ENCODE peak calls at places on chromosomes 7 and 10, in seven cellular contexts. A is HCT116, X is HEK293T, W is H1, J is WTC11, N is K562, R is GM12878. C is an unnamed sample.

GRCh38 chr7:158818325-158819213 is 10.7 kb downstream of the ESYT2 start:
- DNase-seq in J (peak), X (peak), R (peak), W (peak), A (peak), N (peak), C (peak)

GRCh38 chr10:73717564-73717963 is 19.7 kb upstream of the AGAP5 start:
- DNase-seq in N (no peak), R (peak), J (no peak), X (no peak), A (no peak), W (no peak), C (no peak)

GRCh38 chr10:125624800-125625199 is 58.2 kb downstream of the TEX36 start:
- DNase-seq in R (no peak), X (no peak), W (no peak), J (no peak), N (no peak), A (no peak), C (no peak)

GRCh38 chr7:23273141-23273599 is 26.0 kb upstream of the MALSU1 start:
- DNase-seq in A (peak), X (peak), J (peak), R (peak), W (peak), N (peak), C (peak)

GRCh38 chr10:784759-785538 is 95.5 kb upstream of the DIP2C start:
- DNase-seq in X (peak), W (peak), A (peak), J (peak), N (peak), R (no peak), C (no peak)

GRCh38 chr10:23070819-23071218 is 24.6 kb upstream of the MSRB2 start:
- DNase-seq in X (no peak), N (no peak), W (no peak), R (peak), A (no peak), J (no peak), C (no peak)

GRCh38 chr7:139776486-139777303 is 1.1 kb downstream of the HIPK2 start:
- DNase-seq in J (no peak), A (no peak), X (peak), W (peak), N (peak), R (peak), C (peak)

GRCh38 chr7:54799792-54800191 is 40.8 kb upstream of the SEC61G start:
- DNase-seq in R (no peak), A (no peak), X (no peak), J (no peak), N (no peak), W (no peak), C (no peak)

GRCh38 chr7:157490465-157490912 is 153.7 kb downstream of the DNAJB6 start:
- DNase-seq in J (no peak), A (peak), N (peak), R (peak), W (no peak), X (no peak), C (peak)
- TF ChIP-seq SP1 in J (no peak), A (peak), N (no peak), R (no peak), W (no peak), X (no peak), C (no peak)

GRCh38 chr7:81301815-81302214 is 383.0 kb upstream of the SEMA3C start:
- DNase-seq in J (no peak), X (no peak), A (no peak), N (no peak), W (no peak), R (no peak), C (no peak)
- TF ChIP-seq SP1 in J (no peak), X (no peak), A (no peak), N (no peak), W (no peak), R (no peak), C (no peak)

GRCh38 chr10:120600871-120601644 is 144.0 kb downstream of the PLPP4 start:
- DNase-seq in N (peak), W (peak), R (no peak), J (peak), A (no peak), X (peak), C (no peak)

GRCh38 chr10:120597902-120598301 is 140.9 kb downstream of the PLPP4 start:
- DNase-seq in X (no peak), A (no peak), N (no peak), W (no peak), J (no peak), R (no peak), C (no peak)

GRCh38 chr10:120601999-120602398 is 145.0 kb downstream of the PLPP4 start:
- DNase-seq in R (no peak), W (no peak), X (no peak), A (no peak), N (no peak), J (no peak), C (no peak)

GRCh38 chr10:120599202-120599724 is 142.2 kb downstream of the PLPP4 start:
- DNase-seq in X (no peak), J (no peak), R (no peak), A (no peak), W (no peak), N (no peak), C (no peak)

DNA sequence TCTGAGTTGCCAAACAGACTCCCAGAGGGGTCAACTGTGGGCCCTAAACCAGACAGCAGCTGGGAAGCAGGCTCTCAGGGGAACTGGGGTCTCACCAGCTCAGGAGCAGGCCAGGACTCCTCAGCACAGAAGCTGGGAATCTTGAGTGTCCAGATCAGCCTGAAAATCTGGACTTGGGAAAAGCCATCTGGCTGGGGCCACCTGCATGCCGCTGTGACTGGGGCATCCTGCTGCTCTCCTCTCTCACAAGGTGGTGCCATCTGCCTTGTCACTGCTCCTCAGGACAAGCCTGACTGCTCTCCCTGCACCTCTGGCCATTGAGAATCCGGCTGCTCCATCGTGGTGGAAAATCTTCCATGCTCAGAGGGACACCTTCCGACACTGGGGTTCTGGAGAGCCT is 141.3 kb downstream of the PLPP4 start:
- DNase-seq in J (peak), A (no peak), W (peak), X (no peak), N (no peak), R (no peak), C (no peak)
- TF ChIP-seq SP1 in J (no peak), A (no peak), W (no peak), X (no peak), N (no peak), R (no peak), C (no peak)

GRCh38 chr10:100838986-100839385 is 73.8 kb upstream of the SLF2 start:
- DNase-seq in X (no peak), N (no peak), W (no peak), A (no peak), R (no peak), J (no peak), C (no peak)
- TF ChIP-seq SP1 in X (no peak), N (no peak), W (no peak), A (no peak), R (no peak), J (no peak), C (no peak)

DNA sequence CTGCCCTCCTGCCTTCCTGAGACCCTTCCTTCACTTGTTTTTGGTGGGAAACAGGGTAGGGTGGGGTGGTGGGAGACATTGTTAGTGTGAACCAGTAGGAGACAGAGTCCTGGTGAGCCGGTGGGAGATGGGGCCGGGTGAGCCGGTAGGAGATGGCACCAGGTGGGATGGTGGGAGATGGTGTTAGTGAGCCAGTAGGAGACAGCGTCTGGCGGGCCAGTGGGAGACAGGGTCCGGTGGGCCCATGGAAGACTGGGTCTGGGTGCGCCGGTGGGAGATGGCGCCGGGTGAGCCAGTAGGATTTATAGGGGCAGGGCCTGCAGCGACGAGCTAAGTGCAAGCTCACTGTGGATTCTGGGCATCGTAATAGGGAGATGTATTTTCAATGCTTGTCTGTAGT is 116.8 kb downstream of the TRRAP start:
- DNase-seq in W (no peak), X (no peak), N (no peak), J (no peak), A (no peak), R (no peak), C (no peak)
- TF ChIP-seq SP1 in W (no peak), X (no peak), N (no peak), J (no peak), A (no peak), R (no peak), C (no peak)